ENCODE peak calls at places on chromosomes 5 and 9, in six cellular contexts. L, T, N, W, R and S are unnamed samples. For H3K4me1, the result is how much of the 10 kb centered on the place peaks cover.

GRCh38 chr5:147051193-147051592 is 172.6 kb upstream of the PPP2R2B start:
- DNase-seq in T (peak), W (no peak), N (no peak), L (no peak), R (no peak), S (no peak)

GRCh38 chr9:124239249-124240073 is 18.3 kb upstream of the NEK6 start:
- DNase-seq in W (no peak), T (no peak), R (no peak), N (no peak), L (peak), S (no peak)

GRCh38 chr5:38602641-38603040 is 46.2 kb upstream of the LIFR start:
- DNase-seq in L (no peak), W (no peak), R (peak), N (no peak), T (no peak), S (no peak)

GRCh38 chr9:37374892-37375291 is 47.6 kb upstream of the GRHPR start:
- DNase-seq in L (no peak), R (no peak), N (no peak), T (no peak), W (no peak), S (no peak)

GRCh38 chr5:7529880-7530279 is 133.9 kb downstream of the ADCY2 start:
- DNase-seq in T (no peak), W (no peak), L (no peak), R (peak), N (no peak), S (no peak)

GRCh38 chr5:125117556-125117955 is 371.1 kb upstream of the ZNF608 start:
- DNase-seq in R (no peak), N (no peak), W (no peak), T (no peak), L (no peak), S (no peak)

GRCh38 chr5:124651663-124652513 is 94.6 kb downstream of the ZNF608 start:
- DNase-seq in R (peak), W (peak), T (peak), N (peak), L (peak), S (no peak)

GRCh38 chr9:130461218-130461630 is 16.5 kb downstream of the ASS1 start:
- DNase-seq in T (peak), N (peak), W (peak), L (peak), R (peak), S (no peak)

GRCh38 chr9:114370985-114371335 is 16.8 kb downstream of the AKNA start:
- DNase-seq in R (no peak), T (no peak), N (peak), W (no peak), L (no peak), S (no peak)

GRCh38 chr9:130445268-130445983 is 665 bp downstream of the ASS1 start:
- DNase-seq in R (peak), L (peak), W (peak), T (peak), N (peak), S (no peak)

GRCh38 chr5:145540375-145540774 is 294.8 kb downstream of the PRELID2 start:
- DNase-seq in R (no peak), T (no peak), W (no peak), N (no peak), L (no peak), S (no peak)

GRCh38 chr5:69528015-69528414 is 32.0 kb upstream of the GTF2H2C start:
- DNase-seq in L (no peak), R (peak), W (no peak), N (no peak), T (no peak), S (no peak)

GRCh38 chr5:581266-581665 is 30.9 kb upstream of the CEP72 start:
- DNase-seq in T (no peak), W (no peak), N (no peak), L (no peak), R (no peak), S (no peak)

GRCh38 chr9:132192728-132193127 is 30.9 kb downstream of the NTNG2 start:
- DNase-seq in N (no peak), T (no peak), L (no peak), R (no peak), W (no peak), S (no peak)

GRCh38 chr9:79763861-79764260 is 192.1 kb downstream of the TLE4 start:
- DNase-seq in N (no peak), L (no peak), R (no peak), W (no peak), T (peak), S (no peak)

GRCh38 chr9:115198018-115198417 is 80.1 kb upstream of the TNC start:
- DNase-seq in T (peak), L (peak), R (no peak), W (peak), N (peak), S (no peak)

DNA sequence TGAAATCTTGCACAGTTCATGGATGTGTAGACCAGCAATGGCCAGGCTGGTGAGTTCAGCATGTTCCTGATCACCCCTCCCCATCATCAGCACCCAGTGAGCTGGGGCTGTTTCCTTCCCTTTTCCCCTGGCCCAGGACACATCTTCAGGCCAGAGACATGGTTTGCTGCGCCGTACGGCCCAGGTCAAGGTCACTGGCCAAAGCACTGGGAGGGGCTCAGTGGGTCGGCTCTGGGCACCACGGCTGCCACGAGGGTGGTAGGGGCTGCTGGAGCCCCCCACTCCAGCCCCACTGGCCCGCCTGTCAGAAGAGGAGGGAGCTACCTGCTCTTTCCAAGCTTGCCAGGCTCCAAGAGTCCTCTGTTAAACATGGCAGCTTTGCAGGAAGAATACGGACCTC is 55.9 kb downstream of the SEMA4D start:
- DNase-seq in N (peak), T (no peak), L (no peak), W (no peak), R (no peak), S (no peak)
- H3K4me1 ChIP-seq in N (under half), T (under half), L (under half), W (under half), R (under half), S (under half)

GRCh38 chr9:134916161-134916665 is 1.5 kb downstream of the FCN1 start:
- DNase-seq in N (no peak), W (peak), R (no peak), T (no peak), L (no peak), S (no peak)

GRCh38 chr9:134919316-134919715 is 1.6 kb upstream of the FCN1 start:
- DNase-seq in R (no peak), N (no peak), T (no peak), L (no peak), W (no peak), S (no peak)

GRCh38 chr9:134915046-134915930 is 2.4 kb downstream of the FCN1 start:
- DNase-seq in N (no peak), R (no peak), L (no peak), W (peak), T (no peak), S (no peak)

GRCh38 chr9:134917431-134918373 is at the start of gene FCN1:
- DNase-seq in W (peak), T (no peak), R (no peak), N (no peak), L (no peak), S (no peak)

DNA sequence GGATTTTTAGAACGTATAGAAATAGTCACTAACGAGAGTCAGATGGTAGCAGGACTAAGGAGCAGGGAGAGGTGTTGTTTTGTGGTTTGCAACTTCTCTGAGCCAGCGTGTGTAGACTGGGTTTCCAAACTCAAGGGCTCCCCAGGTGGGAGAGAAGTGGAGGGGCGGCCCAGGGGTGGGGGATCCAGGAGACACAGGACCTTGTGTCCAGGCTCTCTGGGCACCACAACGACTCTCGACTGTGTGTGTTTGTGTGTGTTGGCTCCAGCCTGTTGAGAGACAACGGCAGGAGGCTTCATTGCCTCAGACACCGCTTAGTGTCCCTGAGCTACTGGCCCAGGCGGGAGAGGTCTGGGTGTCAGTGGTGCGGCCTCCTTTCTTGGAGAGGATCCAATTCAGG is 934 bp upstream of the FCN1 start:
- DNase-seq in W (no peak), R (no peak), T (no peak), N (no peak), L (no peak), S (no peak)
- H3K4me1 ChIP-seq in W (under half), R (under half), T (under half), N (under half), L (under half), S (under half)

GRCh38 chr9:127185931-127186781 is 63.7 kb upstream of the ANGPTL2 start:
- DNase-seq in N (peak), W (peak), T (peak), R (no peak), L (peak), S (no peak)

GRCh38 chr9:127185181-127185580 is 62.7 kb upstream of the ANGPTL2 start:
- DNase-seq in N (peak), T (no peak), R (no peak), L (no peak), W (no peak), S (no peak)

GRCh38 chr9:127186799-127187198 is 64.4 kb upstream of the ANGPTL2 start:
- DNase-seq in T (no peak), W (no peak), L (no peak), N (no peak), R (no peak), S (no peak)

GRCh38 chr9:127188396-127188795 is 66.0 kb upstream of the ANGPTL2 start:
- DNase-seq in T (no peak), R (no peak), N (peak), W (no peak), L (no peak), S (no peak)

DNA sequence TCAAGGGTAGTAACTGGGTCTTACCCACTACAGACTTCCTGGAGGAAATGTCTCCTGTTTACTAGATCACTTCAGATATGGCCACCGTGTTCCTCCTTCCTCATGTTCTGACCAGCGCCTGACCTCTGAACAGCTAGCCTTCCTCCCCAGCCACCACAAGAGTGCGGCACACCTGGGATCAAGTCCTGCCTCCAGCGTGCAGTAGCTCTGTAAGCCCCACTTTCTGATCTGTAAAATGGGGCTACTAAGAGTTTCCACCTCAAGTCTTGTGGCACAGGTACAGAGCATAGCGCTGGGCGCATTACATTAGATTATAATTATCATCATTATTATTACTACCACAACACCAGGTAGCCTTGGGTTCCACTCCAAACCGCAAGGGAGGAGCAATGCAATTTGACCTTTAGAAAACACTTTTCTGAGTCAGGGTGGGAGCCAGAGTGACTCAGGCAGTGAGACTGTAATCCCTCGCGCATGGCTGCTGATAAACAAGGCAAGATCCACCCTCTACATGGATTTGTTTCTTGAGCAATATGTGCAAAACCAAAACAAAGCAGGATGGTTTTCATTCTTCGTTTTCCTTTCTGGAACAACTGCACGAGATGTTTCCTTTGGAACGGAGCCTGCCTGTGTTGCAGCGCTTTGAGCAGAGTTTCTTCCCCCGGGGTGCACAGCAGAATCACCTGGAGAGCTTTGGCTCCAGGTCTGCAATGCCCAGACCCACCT is 65.0 kb upstream of the ANGPTL2 start:
- DNase-seq in R (no peak), T (peak), N (peak), W (peak), L (peak), S (no peak)
- H3K4me1 ChIP-seq in R (under half), T (under half), N (under half), W (under half), L (half or more), S (under half)

GRCh38 chr5:142973932-142974331 is 203.8 kb downstream of the ARHGAP26 start:
- DNase-seq in R (no peak), L (no peak), T (no peak), W (no peak), N (no peak), S (no peak)
- H3K4me1 ChIP-seq in R (under half), L (under half), T (under half), W (under half), N (under half), S (under half)

DNA sequence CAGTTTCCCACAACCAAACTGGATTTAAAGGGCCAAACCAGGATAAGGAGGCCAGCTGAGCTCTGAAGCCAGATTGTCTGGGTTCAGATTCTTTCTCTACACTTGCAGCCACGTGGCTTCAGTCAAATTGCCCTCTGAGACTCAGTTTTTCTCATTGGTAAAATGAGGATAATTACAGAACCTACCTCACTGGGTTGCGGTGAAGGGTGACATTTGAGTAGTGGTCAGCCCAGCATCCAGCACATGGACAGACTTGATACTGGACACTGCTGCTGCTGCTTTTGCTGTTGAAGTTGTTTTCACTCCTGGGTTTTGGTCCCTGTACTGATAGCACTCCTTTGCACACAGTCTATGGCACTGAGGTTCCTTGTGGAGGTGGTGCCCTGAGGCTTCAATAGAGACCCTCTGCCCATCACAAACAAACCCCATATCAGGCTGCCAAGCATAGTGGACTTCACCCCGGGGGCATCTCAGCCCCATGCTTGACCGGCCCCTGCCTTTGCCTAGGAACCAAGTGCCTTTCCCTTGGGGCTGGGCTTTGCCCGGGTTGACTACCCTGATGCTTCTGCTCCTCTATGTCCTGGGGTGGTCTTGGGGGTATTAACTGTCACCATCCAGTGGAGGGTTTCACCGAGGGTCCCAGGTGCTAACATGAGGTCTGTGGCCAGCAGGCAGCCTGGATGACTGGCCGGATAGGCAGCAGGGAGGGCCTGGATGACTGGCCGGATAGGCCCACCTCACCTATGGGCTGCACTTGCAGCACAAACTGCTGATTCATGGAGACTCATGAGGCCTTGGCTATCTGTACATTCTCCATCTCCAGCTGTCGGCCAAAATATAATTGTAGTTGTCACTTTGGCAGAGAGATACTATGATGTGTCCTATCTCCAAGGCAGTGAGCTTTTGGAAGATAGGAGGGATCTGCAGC is 25.9 kb upstream of the CDKN2AIPNL start:
- DNase-seq in T (peak), W (no peak), N (no peak), R (no peak), L (no peak), S (no peak)
- H3K4me1 ChIP-seq in T (under half), W (under half), N (under half), R (under half), L (under half), S (under half)

GRCh38 chr9:127980056-127980705 is 608 bp downstream of the EEIG1 start:
- DNase-seq in R (peak), N (peak), T (no peak), W (peak), L (peak), S (no peak)
- H3K4me1 ChIP-seq in R (under half), N (under half), T (under half), W (under half), L (half or more), S (under half)

DNA sequence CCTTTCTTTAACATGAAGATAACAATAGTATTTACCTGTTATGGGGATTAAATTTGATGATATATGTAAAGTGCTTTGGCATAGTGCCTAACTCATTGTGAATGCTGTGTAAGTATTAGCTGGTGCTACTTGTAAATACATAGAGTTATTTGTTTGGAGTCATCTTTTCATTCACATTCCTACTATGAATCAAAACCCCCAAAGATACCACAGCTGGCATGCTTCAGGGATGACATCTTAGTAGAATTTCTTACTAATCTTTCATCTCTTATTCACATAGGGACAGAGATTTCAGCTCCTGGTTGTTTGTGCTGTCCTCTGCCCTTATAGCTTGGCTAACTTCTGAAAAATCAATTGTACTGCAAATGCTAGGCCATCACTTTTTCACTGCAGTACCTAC is 192.0 kb upstream of the C9orf72 start:
- DNase-seq in R (no peak), N (no peak), W (no peak), L (no peak), T (peak), S (no peak)
- H3K4me1 ChIP-seq in R (under half), N (under half), W (under half), L (under half), T (under half), S (under half)

GRCh38 chr5:149747141-149747832 is 17.2 kb downstream of the PPARGC1B start:
- DNase-seq in T (no peak), W (peak), N (peak), R (peak), L (peak), S (no peak)
- H3K4me1 ChIP-seq in T (under half), W (under half), N (under half), R (under half), L (half or more), S (under half)